ENCODE peak calls at places on chromosomes 11 and 22, in six cellular contexts. One of them, this sample, is unnamed.

GRCh38 chr11:17952487-17952886 is 60.4 kb downstream of the SERGEF start:
- DNase-seq in naive thymus-derived CD4-positive, alpha-beta T cell: no peak
- DNase-seq in adipocyte: no peak
- DNase-seq in cardiac muscle cell: no peak
- DNase-seq in prostate gland: no peak
- DNase-seq in hepatocyte: no peak
- DNase-seq in this sample: no peak

GRCh38 chr11:71452354-71453020 is 516 bp upstream of the NADSYN1 start:
- DNase-seq in hepatocyte: peak; percentile 57
- DNase-seq in naive thymus-derived CD4-positive, alpha-beta T cell: peak; percentile 83
- DNase-seq in adipocyte: peak; percentile 2
- DNase-seq in prostate gland: peak; percentile 52
- DNase-seq in cardiac muscle cell: peak; percentile 23
- DNase-seq in this sample: no peak

GRCh38 chr11:107591098-107591445 is at the start of gene ELMOD1:
- DNase-seq in prostate gland: no peak
- DNase-seq in hepatocyte: peak; percentile 78
- DNase-seq in adipocyte: peak; percentile 77
- DNase-seq in cardiac muscle cell: peak; percentile 80
- DNase-seq in naive thymus-derived CD4-positive, alpha-beta T cell: no peak
- DNase-seq in this sample: peak; percentile 82

GRCh38 chr11:30914143-30914762 is 328.1 kb upstream of the MPPED2 start:
- DNase-seq in naive thymus-derived CD4-positive, alpha-beta T cell: no peak
- DNase-seq in prostate gland: peak; percentile 33
- DNase-seq in hepatocyte: peak; percentile 85
- DNase-seq in cardiac muscle cell: peak; percentile 85
- DNase-seq in adipocyte: peak; percentile 29
- DNase-seq in this sample: peak; percentile 67

GRCh38 chr11:103480421-103480820 is 371.2 kb downstream of the DYNC2H1 start:
- DNase-seq in cardiac muscle cell: no peak
- DNase-seq in hepatocyte: no peak
- DNase-seq in adipocyte: no peak
- DNase-seq in prostate gland: no peak
- DNase-seq in naive thymus-derived CD4-positive, alpha-beta T cell: no peak
- DNase-seq in this sample: no peak

GRCh38 chr11:46674463-46675287 is 25.7 kb downstream of the ARHGAP1 start:
- DNase-seq in hepatocyte: peak; percentile 64
- DNase-seq in adipocyte: no peak
- DNase-seq in cardiac muscle cell: peak; percentile 72
- DNase-seq in naive thymus-derived CD4-positive, alpha-beta T cell: peak; percentile 50
- DNase-seq in prostate gland: no peak
- DNase-seq in this sample: peak; percentile 64

GRCh38 chr22:46735747-46736608 is 2.1 kb downstream of the CERK start:
- DNase-seq in adipocyte: no peak
- DNase-seq in hepatocyte: peak; percentile 8
- DNase-seq in prostate gland: no peak
- DNase-seq in naive thymus-derived CD4-positive, alpha-beta T cell: no peak
- DNase-seq in cardiac muscle cell: no peak
- DNase-seq in this sample: no peak

GRCh38 chr11:68854273-68854958 is 12.7 kb upstream of the CPT1A start:
- DNase-seq in prostate gland: no peak
- DNase-seq in cardiac muscle cell: no peak
- DNase-seq in naive thymus-derived CD4-positive, alpha-beta T cell: no peak
- DNase-seq in hepatocyte: no peak
- DNase-seq in adipocyte: no peak
- DNase-seq in this sample: peak; percentile 46

GRCh38 chr11:19218801-19219460 is 17.1 kb upstream of the CSRP3 start:
- DNase-seq in prostate gland: no peak
- DNase-seq in naive thymus-derived CD4-positive, alpha-beta T cell: no peak
- DNase-seq in hepatocyte: no peak
- DNase-seq in cardiac muscle cell: no peak
- DNase-seq in adipocyte: peak; percentile 5
- DNase-seq in this sample: no peak

GRCh38 chr11:114233755-114234154 is 62.4 kb upstream of the NNMT start:
- DNase-seq in hepatocyte: peak; percentile 40
- DNase-seq in adipocyte: peak; percentile 62
- DNase-seq in naive thymus-derived CD4-positive, alpha-beta T cell: no peak
- DNase-seq in cardiac muscle cell: no peak
- DNase-seq in prostate gland: no peak
- DNase-seq in this sample: no peak

GRCh38 chr11:73866586-73866996 is 10.1 kb downstream of the COA4 start:
- DNase-seq in adipocyte: peak; percentile 69
- DNase-seq in cardiac muscle cell: no peak
- DNase-seq in naive thymus-derived CD4-positive, alpha-beta T cell: no peak
- DNase-seq in hepatocyte: peak; percentile 76
- DNase-seq in prostate gland: no peak
- DNase-seq in this sample: no peak

DNA sequence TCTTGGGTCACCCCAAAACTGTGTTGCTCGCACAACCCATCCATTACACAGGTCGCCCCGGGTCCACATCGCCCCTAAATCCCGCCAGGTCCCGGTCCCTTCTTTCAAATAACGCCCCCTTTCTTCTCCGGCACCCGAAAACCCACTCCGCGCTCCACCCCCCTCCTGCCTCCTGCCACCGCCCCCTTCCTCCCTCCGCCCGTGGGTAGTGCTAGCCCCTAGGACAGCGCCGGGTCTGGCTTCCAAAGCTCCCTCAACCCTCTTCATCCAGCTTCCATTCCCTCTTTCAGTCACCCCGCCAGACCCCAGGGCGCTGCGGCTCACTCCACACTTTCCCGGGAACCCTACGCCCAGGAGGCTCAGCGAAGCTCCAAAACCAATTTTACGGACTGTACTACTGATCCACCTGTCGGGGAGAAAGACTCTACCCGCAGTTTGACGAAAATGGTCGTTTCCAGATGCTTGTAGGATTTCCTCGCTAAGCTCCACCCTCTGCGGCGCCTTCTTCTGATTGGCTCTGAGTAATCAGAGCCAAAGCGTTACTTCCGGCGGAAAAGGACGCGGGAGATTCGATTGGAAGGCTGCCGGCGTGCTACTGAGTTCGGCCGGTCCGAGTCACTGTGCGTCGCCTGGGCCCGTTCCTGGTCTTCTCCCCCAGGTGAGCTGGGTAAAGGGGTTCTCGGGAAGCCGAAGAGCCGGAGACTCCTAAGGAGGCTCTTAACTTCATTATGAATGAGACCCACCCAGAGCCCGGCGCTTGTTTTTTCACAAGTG is at the start of gene DDIAS:
- DNase-seq in hepatocyte: peak; percentile 97
- DNase-seq in adipocyte: peak; percentile 99
- DNase-seq in cardiac muscle cell: peak; percentile 99
- DNase-seq in naive thymus-derived CD4-positive, alpha-beta T cell: peak; percentile 96
- DNase-seq in prostate gland: peak; percentile 96
- DNase-seq in this sample: peak; percentile 95
- H3K4me3 ChIP-seq in hepatocyte: peak within 1 kb of the TSS; percentile 40
- H3K4me3 ChIP-seq in adipocyte: peak within 1 kb of the TSS; percentile 96
- H3K4me3 ChIP-seq in cardiac muscle cell: peak within 1 kb of the TSS; percentile 50
- H3K4me3 ChIP-seq in naive thymus-derived CD4-positive, alpha-beta T cell: peak within 1 kb of the TSS; percentile 73
- H3K4me3 ChIP-seq in prostate gland: peak within 1 kb of the TSS; percentile 54
- H3K4me3 ChIP-seq in this sample: peak within 1 kb of the TSS; percentile 68

GRCh38 chr11:12770966-12771597 is 96.9 kb downstream of the TEAD1 start:
- DNase-seq in prostate gland: no peak
- DNase-seq in cardiac muscle cell: no peak
- DNase-seq in hepatocyte: no peak
- DNase-seq in naive thymus-derived CD4-positive, alpha-beta T cell: no peak
- DNase-seq in adipocyte: no peak
- DNase-seq in this sample: no peak
- H3K4me1 ChIP-seq in prostate gland: no peaks in the 10 kb centered on the region
- H3K4me1 ChIP-seq in cardiac muscle cell: peaks cover 29% of the 10 kb centered on the region
- H3K4me1 ChIP-seq in hepatocyte: peaks cover 29% of the 10 kb centered on the region
- H3K4me1 ChIP-seq in naive thymus-derived CD4-positive, alpha-beta T cell: no peaks in the 10 kb centered on the region
- H3K4me1 ChIP-seq in adipocyte: peaks cover 66% of the 10 kb centered on the region
- H3K4me1 ChIP-seq in this sample: no peaks in the 10 kb centered on the region

GRCh38 chr22:26429458-26430238 is 588 bp downstream of the ASPHD2 start:
- DNase-seq in adipocyte: peak; percentile 22
- DNase-seq in cardiac muscle cell: no peak
- DNase-seq in hepatocyte: peak; percentile 25
- DNase-seq in prostate gland: no peak
- DNase-seq in naive thymus-derived CD4-positive, alpha-beta T cell: peak; percentile 8
- DNase-seq in this sample: no peak
- H3K4me3 ChIP-seq in adipocyte: peak overlapping the region; percentile 51
- H3K4me3 ChIP-seq in cardiac muscle cell: peak overlapping the region; percentile 38
- H3K4me3 ChIP-seq in hepatocyte: peak overlapping the region; percentile 39
- H3K4me3 ChIP-seq in prostate gland: peak overlapping the region; percentile 58
- H3K4me3 ChIP-seq in naive thymus-derived CD4-positive, alpha-beta T cell: peak overlapping the region; percentile 62
- H3K4me3 ChIP-seq in this sample: peak overlapping the region; percentile 43

GRCh38 chr11:120346233-120346632 is 10.0 kb downstream of the ARHGEF12 start:
- DNase-seq in adipocyte: no peak
- DNase-seq in cardiac muscle cell: no peak
- DNase-seq in hepatocyte: no peak
- DNase-seq in naive thymus-derived CD4-positive, alpha-beta T cell: no peak
- DNase-seq in prostate gland: no peak
- DNase-seq in this sample: no peak
- H3K4me1 ChIP-seq in adipocyte: peaks cover 32% of the 10 kb centered on the region
- H3K4me1 ChIP-seq in cardiac muscle cell: peaks cover 57% of the 10 kb centered on the region
- H3K4me1 ChIP-seq in hepatocyte: peaks cover 17% of the 10 kb centered on the region
- H3K4me1 ChIP-seq in naive thymus-derived CD4-positive, alpha-beta T cell: peaks cover 19% of the 10 kb centered on the region
- H3K4me1 ChIP-seq in prostate gland: peaks cover 8% of the 10 kb centered on the region
- H3K4me1 ChIP-seq in this sample: peaks cover 33% of the 10 kb centered on the region

GRCh38 chr22:34814260-34814659 is 251.7 kb upstream of the ISX start:
- DNase-seq in adipocyte: no peak
- DNase-seq in cardiac muscle cell: no peak
- DNase-seq in prostate gland: no peak
- DNase-seq in hepatocyte: peak; percentile 21
- DNase-seq in naive thymus-derived CD4-positive, alpha-beta T cell: no peak
- DNase-seq in this sample: no peak
- H3K4me3 ChIP-seq in adipocyte: no peak overlapping the region
- H3K4me3 ChIP-seq in cardiac muscle cell: no peak overlapping the region
- H3K4me3 ChIP-seq in prostate gland: no peak overlapping the region
- H3K4me3 ChIP-seq in hepatocyte: no peak overlapping the region
- H3K4me3 ChIP-seq in naive thymus-derived CD4-positive, alpha-beta T cell: no peak overlapping the region
- H3K4me3 ChIP-seq in this sample: no peak overlapping the region

DNA sequence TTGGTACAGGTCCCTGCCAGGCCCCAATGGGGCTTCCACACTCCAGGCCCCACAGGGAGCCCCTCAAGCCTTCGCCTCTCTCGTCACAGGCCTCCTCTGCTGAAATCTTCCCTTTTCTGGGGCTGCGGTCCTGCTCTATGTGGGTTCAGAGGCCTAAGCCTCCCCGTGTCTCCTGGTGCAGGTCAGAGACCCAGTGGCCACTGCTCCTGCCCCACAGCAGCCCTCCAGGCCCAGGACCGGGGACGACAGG is 5.9 kb upstream of the IFITM3 start:
- DNase-seq in naive thymus-derived CD4-positive, alpha-beta T cell: no peak
- DNase-seq in prostate gland: no peak
- DNase-seq in hepatocyte: no peak
- DNase-seq in cardiac muscle cell: no peak
- DNase-seq in adipocyte: no peak
- DNase-seq in this sample: no peak
- H3K4me1 ChIP-seq in naive thymus-derived CD4-positive, alpha-beta T cell: peaks cover 35% of the 10 kb centered on the region
- H3K4me1 ChIP-seq in prostate gland: peaks cover 3% of the 10 kb centered on the region
- H3K4me1 ChIP-seq in hepatocyte: peaks cover 26% of the 10 kb centered on the region
- H3K4me1 ChIP-seq in cardiac muscle cell: peaks cover 22% of the 10 kb centered on the region
- H3K4me1 ChIP-seq in adipocyte: peaks cover 35% of the 10 kb centered on the region
- H3K4me1 ChIP-seq in this sample: peaks cover 43% of the 10 kb centered on the region